ENCODE peak calls at places on chromosomes 7 and 10, in ten cellular contexts. C is heart left ventricle, F is A549, L is upper lobe of left lung, H is body of pancreas, S is gastrocnemius medialis, Z is HCT116, U is GM12878, I is IMR-90, R is right lobe of liver. K is an unnamed sample.

GRCh38 chr7:8282162-8282561 is 20.2 kb upstream of the ICA1 start:
- ATAC-seq in H (no peak), F (no peak), S (no peak), Z (no peak), R (peak), I (no peak), L (no peak), U (no peak), C (no peak), K (no peak)

GRCh38 chr10:132836248-132836831 is 50.4 kb upstream of the NKX6-2 start:
- ATAC-seq in C (peak), U (no peak), F (peak), R (peak), I (peak), L (peak), Z (no peak), S (peak), H (peak), K (peak)

GRCh38 chr10:79070611-79071534 is 2.1 kb downstream of the ZMIZ1 start:
- ATAC-seq in F (peak), I (peak), C (peak), R (peak), U (peak), Z (no peak), H (peak), L (peak), S (peak), K (peak)

GRCh38 chr10:78656815-78657621 is 411.7 kb upstream of the ZMIZ1 start:
- ATAC-seq in F (no peak), R (peak), H (peak), U (no peak), I (no peak), Z (peak), S (peak), C (no peak), L (no peak), K (peak)

GRCh38 chr7:1592299-1592842 is 22.5 kb upstream of the PSMG3 start:
- ATAC-seq in I (no peak), R (no peak), U (no peak), S (no peak), Z (no peak), L (no peak), C (no peak), H (no peak), F (no peak), K (no peak)

GRCh38 chr7:66558660-66559465 is 69.8 kb upstream of the KCTD7 start:
- ATAC-seq in L (no peak), F (peak), R (peak), U (peak), H (no peak), S (no peak), Z (peak), C (no peak), I (no peak), K (no peak)

GRCh38 chr10:560314-560992 is 129.0 kb downstream of the DIP2C start:
- ATAC-seq in L (no peak), C (no peak), S (no peak), F (no peak), H (peak), U (no peak), I (no peak), R (peak), Z (no peak), K (no peak)

GRCh38 chr10:74500026-74500704 is 326.2 kb upstream of the KAT6B start:
- ATAC-seq in S (no peak), F (no peak), I (no peak), L (no peak), Z (no peak), C (no peak), R (no peak), H (no peak), U (peak), K (no peak)

GRCh38 chr7:100171087-100171681 is 2.8 kb upstream of the GAL3ST4 start:
- ATAC-seq in S (no peak), R (peak), I (no peak), C (no peak), L (peak), U (peak), F (peak), H (peak), Z (no peak), K (peak)

GRCh38 chr7:88218836-88219605 is 817 bp downstream of the SRI start:
- ATAC-seq in U (peak), H (peak), S (no peak), F (peak), C (peak), L (peak), I (peak), Z (peak), R (no peak), K (peak)

GRCh38 chr10:1841759-1842158 is 104.4 kb upstream of the ADARB2 start:
- ATAC-seq in I (no peak), L (no peak), U (no peak), H (no peak), Z (no peak), S (no peak), C (no peak), F (no peak), R (no peak), K (no peak)

GRCh38 chr7:37419496-37419895 is 29.2 kb downstream of the ELMO1 start:
- ATAC-seq in I (no peak), S (no peak), U (no peak), C (no peak), H (no peak), L (no peak), F (no peak), R (no peak), Z (no peak), K (no peak)

GRCh38 chr7:128115326-128115820 is 84.1 kb upstream of the LRRC4 start:
- ATAC-seq in S (no peak), H (no peak), R (no peak), L (no peak), I (peak), C (no peak), F (no peak), U (no peak), Z (peak), K (no peak)

GRCh38 chr10:132383751-132384181 is 13.2 kb upstream of the PWWP2B start:
- ATAC-seq in L (no peak), H (no peak), C (no peak), R (no peak), U (no peak), I (no peak), F (no peak), Z (no peak), S (no peak), K (no peak)

GRCh38 chr10:33876547-33877400 is 542.3 kb upstream of the NRP1 start:
- ATAC-seq in U (no peak), F (peak), L (peak), I (no peak), H (no peak), C (no peak), Z (no peak), S (peak), R (peak), K (peak)

DNA sequence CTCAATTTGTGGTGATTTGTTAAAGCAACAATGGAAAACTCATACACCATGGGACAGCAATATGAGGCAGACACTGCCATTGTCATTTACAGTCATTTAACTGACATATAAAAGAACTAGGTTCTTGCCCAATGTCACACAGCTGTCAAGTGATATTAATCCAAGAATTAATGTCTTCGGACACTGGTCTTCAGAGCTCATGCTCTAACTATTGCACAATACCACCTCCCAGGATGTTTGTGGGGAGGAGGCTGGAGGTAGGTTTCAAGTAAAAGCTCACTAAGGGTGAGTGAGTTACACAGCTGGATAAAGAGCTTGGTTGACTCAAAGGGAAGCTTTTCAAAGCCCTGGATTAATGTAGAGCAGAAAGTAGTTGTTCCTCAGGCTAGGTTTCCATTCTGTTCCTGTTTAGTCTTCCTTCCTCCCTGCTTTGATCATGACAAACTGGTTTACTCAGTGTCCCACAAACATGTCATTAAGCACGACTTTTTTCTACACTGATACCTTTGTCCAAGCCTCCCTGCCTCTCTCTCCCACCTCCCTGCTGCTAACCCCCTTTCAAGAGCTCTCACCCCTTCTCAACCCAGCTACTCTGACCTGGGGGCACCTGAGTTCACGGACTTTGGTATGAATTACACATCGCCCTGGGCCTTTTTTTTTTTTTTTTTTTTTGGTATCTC is 995 bp upstream of the EXOC6 start:
- ATAC-seq in S (peak), F (no peak), H (no peak), R (no peak), I (no peak), U (no peak), C (no peak), L (no peak), Z (no peak), K (no peak)
- TF ChIP-seq POLR2A in S (no peak), F (no peak), H (no peak), R (no peak), I (no peak), U (no peak), C (no peak), L (no peak), Z (no peak), K (no peak)

DNA sequence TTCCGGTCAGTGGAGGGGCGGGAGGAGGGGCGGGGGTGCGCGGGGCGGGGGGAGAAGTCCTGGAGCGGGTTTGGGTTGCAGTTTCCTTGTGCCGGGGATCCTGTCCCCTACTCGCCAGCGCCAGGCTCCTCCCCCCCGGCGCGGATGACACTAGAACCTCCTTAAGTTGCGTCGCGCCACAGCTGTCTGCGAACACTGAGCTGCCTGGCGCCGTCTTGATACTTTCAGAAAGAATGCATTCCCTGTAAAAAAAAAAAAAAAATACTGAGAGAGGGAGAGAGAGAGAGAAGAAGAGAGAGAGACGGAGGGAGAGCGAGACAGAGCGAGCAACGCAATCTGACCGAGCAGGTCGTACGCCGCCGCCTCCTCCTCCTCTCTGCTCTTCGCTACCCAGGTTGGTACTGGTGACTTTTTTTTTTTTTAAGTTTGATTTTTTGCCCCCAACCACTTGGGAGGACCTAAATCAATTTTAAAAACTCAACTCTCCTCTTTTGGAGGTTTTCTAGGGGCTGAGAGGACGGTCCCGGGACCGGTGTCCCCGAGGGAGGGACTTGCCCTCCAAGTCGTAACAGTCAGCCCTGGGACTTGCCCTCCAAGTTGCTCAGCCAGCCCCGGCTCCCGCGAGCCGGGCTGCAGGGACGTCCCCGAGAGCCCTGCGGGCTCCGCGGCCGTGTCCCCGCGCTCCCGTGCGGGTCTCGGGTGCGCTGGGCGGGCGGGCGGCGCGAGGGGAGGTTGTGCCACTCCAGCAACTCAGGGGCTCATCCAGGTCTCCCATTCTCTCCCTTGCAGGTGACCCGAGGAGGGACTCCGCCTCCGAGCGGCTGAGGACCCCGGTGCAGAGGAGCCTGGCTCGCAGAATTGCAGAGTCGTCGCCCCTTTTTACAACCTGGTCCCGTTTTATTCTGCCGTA is at the start of gene GATA3:
- ATAC-seq in L (peak), R (no peak), F (peak), C (no peak), S (no peak), U (peak), I (peak), H (no peak), Z (no peak), K (no peak)
- TF ChIP-seq POLR2A in L (no peak), R (no peak), F (no peak), C (no peak), S (peak), U (peak), I (no peak), H (no peak), Z (no peak), K (no peak)

DNA sequence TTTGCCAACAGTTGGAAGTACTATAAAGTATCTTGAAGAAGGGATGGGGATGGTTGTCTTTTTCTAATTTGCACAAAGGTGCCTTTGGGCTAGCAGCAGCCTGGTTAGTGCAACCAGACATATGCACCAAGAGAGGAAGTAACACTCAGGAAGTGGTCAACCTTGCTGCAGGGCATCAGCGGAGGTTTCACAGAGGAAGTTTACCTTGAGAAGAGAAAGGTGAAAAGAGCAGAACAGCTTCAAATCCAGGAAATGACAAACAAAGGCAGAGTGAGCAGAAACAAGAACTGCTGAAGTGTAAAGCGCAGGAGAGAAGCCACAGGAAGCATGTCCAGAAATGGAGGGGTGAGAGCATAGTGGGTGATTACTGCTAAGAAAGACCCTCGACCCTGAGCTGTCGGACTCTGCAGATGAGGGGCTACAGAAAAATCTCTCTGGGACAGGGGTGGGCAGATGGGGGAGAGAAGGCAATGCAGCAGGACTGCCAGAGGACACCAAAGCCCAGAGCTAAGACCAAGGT is 66.9 kb downstream of the STK17A start:
- ATAC-seq in F (no peak), S (no peak), H (no peak), L (peak), U (peak), C (no peak), Z (no peak), I (no peak), R (peak), K (no peak)
- TF ChIP-seq POLR2A in F (no peak), S (no peak), H (no peak), L (no peak), U (peak), C (no peak), Z (no peak), I (no peak), R (no peak), K (no peak)

GRCh38 chr7:50534690-50535290 is 30.4 kb downstream of the DDC start:
- ATAC-seq in I (peak), U (no peak), C (no peak), S (peak), L (peak), F (peak), R (peak), Z (peak), H (no peak), K (no peak)
- TF ChIP-seq POLR2A in I (peak), U (no peak), C (no peak), S (no peak), L (no peak), F (no peak), R (no peak), Z (no peak), H (no peak), K (no peak)